ENCODE peak calls at places on chromosomes 13 and 19, in six cellular contexts. Q, W, B, S, I and L are unnamed samples.

GRCh38 chr13:49421391-49421790 is 22.5 kb downstream of the CAB39L start:
- DNase-seq in Q (no peak), I (peak), W (no peak), S (no peak), B (peak), L (no peak)

GRCh38 chr13:99339736-99340392 is 32.7 kb upstream of the GPR183 start:
- DNase-seq in B (peak), W (no peak), S (peak), Q (no peak), I (no peak), L (peak)

GRCh38 chr19:31214086-31214485 is 135.2 kb downstream of the TSHZ3 start:
- DNase-seq in Q (peak), I (peak), S (peak), W (peak), B (peak), L (peak)

GRCh38 chr13:49302817-49303216 is 55.1 kb downstream of the CDADC1 start:
- DNase-seq in I (peak), W (no peak), S (no peak), Q (no peak), B (no peak), L (no peak)

GRCh38 chr13:39037410-39037879 is 444 bp downstream of the PROSER1 start:
- DNase-seq in S (no peak), Q (no peak), I (no peak), B (no peak), W (no peak), L (no peak)

GRCh38 chr13:28753208-28753892 is 34.6 kb upstream of the SLC46A3 start:
- DNase-seq in I (peak), S (peak), W (peak), Q (peak), B (peak), L (peak)

GRCh38 chr13:112876305-112877000 is 92.6 kb upstream of the MCF2L start:
- DNase-seq in S (no peak), I (no peak), Q (no peak), W (peak), B (no peak), L (no peak)

GRCh38 chr19:17322854-17323253 is 11.8 kb downstream of the ANO8 start:
- DNase-seq in I (no peak), S (no peak), W (no peak), B (no peak), Q (no peak), L (no peak)

GRCh38 chr19:17737690-17738153 is 13.6 kb upstream of the FCHO1 start:
- DNase-seq in W (no peak), S (peak), Q (no peak), I (peak), B (no peak), L (peak)

GRCh38 chr13:111540486-111540885 is 220.0 kb downstream of the TEX29 start:
- DNase-seq in Q (no peak), S (no peak), B (no peak), I (no peak), W (no peak), L (no peak)

GRCh38 chr19:2283835-2284507 is 2.0 kb upstream of the PEAK3 start:
- DNase-seq in I (no peak), B (no peak), S (no peak), W (no peak), Q (no peak), L (no peak)
- H3K4me3 ChIP-seq in I (no peak), B (no peak), S (no peak), W (no peak), Q (no peak), L (no peak)

DNA sequence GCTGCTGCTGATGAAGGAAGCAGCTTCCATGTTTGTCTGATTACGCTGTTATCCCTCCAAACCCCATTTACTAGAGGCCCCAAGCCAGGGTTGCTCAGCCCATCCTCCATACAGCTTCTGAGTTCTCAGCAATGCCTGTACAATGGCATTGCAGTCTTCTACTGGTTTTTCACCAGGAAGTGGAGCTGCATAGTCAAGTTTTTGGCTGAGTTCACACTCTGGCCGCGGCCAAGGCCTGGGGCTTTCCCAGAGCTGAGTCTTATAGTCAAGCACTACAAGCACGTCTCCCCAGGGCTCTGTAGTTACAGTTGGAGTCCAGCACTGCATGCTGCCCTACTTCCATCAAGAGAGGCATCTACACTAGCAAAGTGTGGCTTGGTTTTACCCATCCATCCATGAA is 182.5 kb downstream of the POU4F1 start:
- DNase-seq in W (peak), S (no peak), I (no peak), Q (no peak), B (no peak), L (no peak)
- TF ChIP-seq CTCF in W (no peak), S (no peak), I (no peak), Q (no peak), B (no peak), L (no peak)

GRCh38 chr13:72168126-72168525 is 301.1 kb upstream of the DACH1 start:
- DNase-seq in W (no peak), Q (no peak), B (no peak), S (no peak), I (no peak), L (no peak)

GRCh38 chr13:72160977-72161376 is 294.0 kb upstream of the DACH1 start:
- DNase-seq in W (no peak), I (no peak), S (no peak), B (no peak), Q (no peak), L (no peak)

GRCh38 chr13:72164811-72165210 is 297.8 kb upstream of the DACH1 start:
- DNase-seq in I (peak), Q (no peak), W (no peak), B (no peak), S (no peak), L (no peak)

GRCh38 chr13:72166102-72166660 is 299.2 kb upstream of the DACH1 start:
- DNase-seq in W (no peak), S (no peak), Q (no peak), I (peak), B (no peak), L (peak)

GRCh38 chr13:72163671-72164070 is 296.7 kb upstream of the DACH1 start:
- DNase-seq in Q (no peak), B (no peak), S (peak), I (peak), W (no peak), L (no peak)
- H3K4me3 ChIP-seq in Q (no peak), B (no peak), S (no peak), I (no peak), W (no peak), L (no peak)

DNA sequence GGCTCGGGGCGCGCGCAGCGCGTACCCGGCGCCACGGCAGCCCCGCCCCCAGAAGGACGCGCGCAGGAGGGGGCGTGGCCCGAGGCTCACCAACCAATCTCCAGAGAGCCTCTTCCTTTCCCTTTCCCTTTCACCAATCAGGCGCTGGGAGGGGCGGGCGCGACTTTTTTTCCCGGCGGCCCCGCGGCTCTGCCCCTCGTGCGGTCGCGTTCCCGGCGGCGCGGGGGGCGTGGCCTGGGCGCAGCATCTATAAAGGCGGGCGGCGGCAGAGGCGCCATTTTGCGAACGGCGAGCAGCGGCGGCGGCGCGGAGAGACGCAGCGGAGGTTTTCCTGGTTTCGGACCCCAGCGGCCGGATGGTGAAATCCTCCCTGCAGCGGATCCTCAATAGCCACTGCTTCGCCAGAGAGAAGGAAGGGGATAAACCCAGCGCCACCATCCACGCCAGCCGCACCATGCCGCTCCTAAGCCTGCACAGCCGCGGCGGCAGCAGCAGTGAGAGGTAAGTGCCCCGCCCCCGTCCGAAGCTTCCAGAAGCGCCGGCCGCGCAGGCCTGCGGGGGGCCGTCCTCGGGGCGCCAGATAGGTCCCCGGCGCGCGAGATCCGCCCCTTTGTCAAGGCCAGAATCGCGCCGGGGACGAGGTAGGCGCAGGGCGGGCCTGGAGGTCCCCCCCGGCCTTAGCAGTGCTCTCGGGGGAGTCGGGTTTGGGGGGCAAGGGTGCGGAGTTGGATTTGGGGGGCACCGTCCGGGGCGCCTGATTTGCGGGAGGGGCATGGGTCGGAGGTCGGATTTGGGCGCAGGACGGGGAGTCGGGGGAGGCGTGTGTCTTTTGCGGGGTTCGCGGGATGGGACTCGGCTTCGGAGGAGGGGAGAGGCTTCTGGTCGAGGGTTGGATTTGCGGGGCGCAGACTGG is 12.5 kb downstream of the PEAK3 start:
- DNase-seq in W (peak), I (peak), Q (peak), B (peak), S (peak), L (peak)
- TF ChIP-seq CTCF in W (no peak), I (no peak), Q (no peak), B (peak), S (no peak), L (no peak)

GRCh38 chr19:29528350-29528945 is 2.7 kb downstream of the VSTM2B start:
- DNase-seq in I (peak), B (peak), S (peak), W (peak), Q (no peak), L (peak)
- H3K4me3 ChIP-seq in I (peak), B (no peak), S (peak), W (peak), Q (peak), L (no peak)

GRCh38 chr13:79442706-79443105 is 36.7 kb upstream of the RBM26 start:
- DNase-seq in I (no peak), S (no peak), W (no peak), Q (no peak), B (no peak), L (no peak)

GRCh38 chr13:79445968-79446645 is 34.8 kb upstream of the NDFIP2 start:
- DNase-seq in W (no peak), B (no peak), I (no peak), Q (no peak), S (no peak), L (no peak)

GRCh38 chr13:79435549-79435948 is 29.5 kb upstream of the RBM26 start:
- DNase-seq in Q (peak), I (peak), B (no peak), S (peak), W (no peak), L (peak)

GRCh38 chr13:79442221-79442620 is 36.2 kb upstream of the RBM26 start:
- DNase-seq in I (no peak), W (no peak), Q (no peak), S (no peak), B (no peak), L (no peak)

DNA sequence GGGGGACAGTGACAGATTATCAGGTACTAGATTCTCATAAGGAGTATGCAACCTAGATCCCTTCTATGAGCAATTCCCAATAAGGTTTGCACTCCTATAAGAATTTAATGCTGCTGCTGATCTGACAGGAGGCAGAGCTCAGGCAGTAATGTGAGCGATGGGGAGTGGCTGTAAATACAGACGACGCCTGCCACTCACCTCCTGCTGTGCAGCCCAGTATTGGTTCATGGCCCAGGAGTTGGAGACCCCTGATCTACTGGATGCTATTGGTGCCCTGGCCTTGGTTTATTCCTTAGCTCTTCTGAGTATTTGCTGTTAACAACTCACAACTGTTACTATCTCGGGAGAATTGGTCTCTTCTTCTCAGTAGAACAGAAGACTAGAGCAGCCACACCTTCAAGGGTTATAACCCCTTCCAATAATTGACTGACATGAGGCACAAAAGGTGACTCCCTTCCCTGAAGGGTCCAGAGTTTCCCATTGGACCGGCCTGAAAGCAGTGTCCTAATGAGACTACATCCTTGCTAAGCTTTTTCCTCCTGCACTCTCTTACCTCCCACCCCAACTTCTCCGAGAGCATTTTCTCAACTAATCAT is 35.0 kb upstream of the RBM26 start:
- DNase-seq in W (no peak), S (no peak), Q (no peak), B (no peak), I (no peak), L (no peak)
- TF ChIP-seq CTCF in W (no peak), S (no peak), Q (no peak), B (no peak), I (no peak), L (no peak)

GRCh38 chr19:5695649-5696195 is 5.6 kb downstream of the RPL36 start:
- DNase-seq in W (peak), S (no peak), I (no peak), Q (no peak), B (no peak), L (no peak)
- H3K4me3 ChIP-seq in W (no peak), S (no peak), I (no peak), Q (no peak), B (no peak), L (no peak)

DNA sequence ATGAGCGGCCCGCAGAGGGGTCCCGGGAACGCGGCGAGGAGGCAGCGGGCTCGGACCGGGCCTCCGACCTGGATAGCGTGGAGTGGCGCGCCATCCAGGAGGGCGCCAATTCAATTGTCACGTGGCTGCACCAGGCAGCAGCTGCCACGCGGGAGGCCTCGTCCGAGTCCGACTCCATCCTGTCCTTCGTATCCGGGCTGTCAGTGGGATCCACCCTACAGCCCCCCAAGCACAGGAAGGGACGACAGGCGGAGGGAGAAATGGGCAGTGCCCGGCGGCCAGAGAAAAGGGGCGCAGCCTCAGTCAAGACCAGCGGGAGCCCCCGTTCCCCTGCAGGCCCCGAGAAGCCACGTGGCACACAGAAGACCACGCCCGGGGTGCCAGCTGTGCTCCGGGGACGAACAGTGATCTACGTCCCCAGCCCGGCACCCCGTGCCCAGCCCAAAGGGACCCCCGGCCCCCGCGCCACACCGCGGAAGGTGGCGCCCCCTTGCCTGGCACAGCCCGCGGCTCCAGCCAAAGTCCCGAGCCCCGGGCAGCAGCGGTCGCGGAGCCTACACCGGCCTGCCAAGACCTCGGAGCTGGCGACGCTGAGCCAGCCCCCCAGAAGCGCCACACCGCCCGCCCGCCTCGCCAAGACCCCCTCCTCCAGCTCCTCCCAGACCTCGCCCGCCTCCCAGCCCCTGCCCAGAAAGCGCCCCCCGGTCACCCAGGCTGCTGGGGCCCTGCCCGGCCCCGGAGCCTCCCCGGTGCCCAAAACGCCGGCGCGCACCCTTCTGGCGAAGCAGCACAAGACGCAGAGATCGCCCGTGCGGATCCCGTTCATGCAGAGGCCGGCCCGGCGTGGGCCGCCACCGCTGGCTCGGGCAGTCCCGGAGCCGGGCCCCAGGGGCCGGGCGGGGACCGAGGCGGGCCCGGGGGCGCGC is 10.5 kb downstream of the C19orf25 start:
- DNase-seq in W (no peak), S (peak), Q (no peak), I (peak), B (peak), L (no peak)
- TF ChIP-seq CTCF in W (no peak), S (no peak), Q (no peak), I (no peak), B (no peak), L (no peak)